ENCODE peak calls at places on chromosomes 1 and 21, in five cellular contexts. One of them, this sample, is unnamed.
A peak's percentile ranks its signal among the peaks of the same experiment; 100 is the strongest.

GRCh38 chr1:101017448-101017847 is 8.1 kb downstream of the DPH5 start:
- DNase-seq in cardiac fibroblast: no peak
- DNase-seq in CD8-positive, alpha-beta T cell: no peak
- DNase-seq in lower leg skin: no peak
- DNase-seq in tibial artery: no peak
- DNase-seq in this sample: no peak

GRCh38 chr1:119298687-119299086 is 69.9 kb upstream of the HAO2 start:
- DNase-seq in CD8-positive, alpha-beta T cell: no peak
- DNase-seq in cardiac fibroblast: peak; percentile 57
- DNase-seq in lower leg skin: no peak
- DNase-seq in tibial artery: no peak
- DNase-seq in this sample: no peak

GRCh38 chr1:69244211-69244610 is 323.5 kb upstream of the LRRC7 start:
- DNase-seq in tibial artery: no peak
- DNase-seq in cardiac fibroblast: no peak
- DNase-seq in lower leg skin: no peak
- DNase-seq in CD8-positive, alpha-beta T cell: no peak
- DNase-seq in this sample: no peak

GRCh38 chr1:70071597-70071996 is 133.8 kb downstream of the LRRC40 start:
- DNase-seq in CD8-positive, alpha-beta T cell: no peak
- DNase-seq in lower leg skin: no peak
- DNase-seq in tibial artery: no peak
- DNase-seq in cardiac fibroblast: peak; percentile 87
- DNase-seq in this sample: no peak

GRCh38 chr1:86538775-86539174 is 8.1 kb upstream of the CLCA4 start:
- DNase-seq in lower leg skin: no peak
- DNase-seq in tibial artery: no peak
- DNase-seq in cardiac fibroblast: no peak
- DNase-seq in CD8-positive, alpha-beta T cell: no peak
- DNase-seq in this sample: no peak

GRCh38 chr1:206834217-206834616 is 31.2 kb upstream of the IL20 start:
- DNase-seq in cardiac fibroblast: no peak
- DNase-seq in CD8-positive, alpha-beta T cell: no peak
- DNase-seq in tibial artery: no peak
- DNase-seq in lower leg skin: no peak
- DNase-seq in this sample: no peak

GRCh38 chr1:213070399-213070798 is 19.4 kb downstream of the RPS6KC1 start:
- DNase-seq in cardiac fibroblast: peak; percentile 84
- DNase-seq in lower leg skin: no peak
- DNase-seq in tibial artery: no peak
- DNase-seq in CD8-positive, alpha-beta T cell: no peak
- DNase-seq in this sample: no peak

GRCh38 chr1:226603030-226603960 is 54.7 kb downstream of the STUM start:
- DNase-seq in tibial artery: peak; percentile 83
- DNase-seq in cardiac fibroblast: peak; percentile 78
- DNase-seq in lower leg skin: peak; percentile 95
- DNase-seq in CD8-positive, alpha-beta T cell: no peak
- DNase-seq in this sample: no peak

GRCh38 chr1:40668769-40669525 is 3.5 kb upstream of the RIMS3 start:
- DNase-seq in CD8-positive, alpha-beta T cell: peak; percentile 79
- DNase-seq in lower leg skin: peak; percentile 96
- DNase-seq in cardiac fibroblast: peak; percentile 74
- DNase-seq in tibial artery: peak; percentile 83
- DNase-seq in this sample: peak; percentile 72

GRCh38 chr1:40711465-40712404 is 20.2 kb downstream of the NFYC start:
- DNase-seq in lower leg skin: no peak
- DNase-seq in tibial artery: no peak
- DNase-seq in CD8-positive, alpha-beta T cell: no peak
- DNase-seq in cardiac fibroblast: peak; percentile 49
- DNase-seq in this sample: no peak

GRCh38 chr1:12314328-12314903 is 84.6 kb downstream of the VPS13D start:
- DNase-seq in tibial artery: no peak
- DNase-seq in cardiac fibroblast: peak; percentile 51
- DNase-seq in lower leg skin: no peak
- DNase-seq in CD8-positive, alpha-beta T cell: no peak
- DNase-seq in this sample: no peak

GRCh38 chr1:85451236-85451830 is 13.6 kb downstream of the DDAH1 start:
- DNase-seq in CD8-positive, alpha-beta T cell: no peak
- DNase-seq in lower leg skin: no peak
- DNase-seq in tibial artery: no peak
- DNase-seq in cardiac fibroblast: no peak
- DNase-seq in this sample: no peak

GRCh38 chr1:162192763-162193162 is 123.3 kb downstream of the NOS1AP start:
- DNase-seq in tibial artery: no peak
- DNase-seq in lower leg skin: no peak
- DNase-seq in CD8-positive, alpha-beta T cell: no peak
- DNase-seq in cardiac fibroblast: no peak
- DNase-seq in this sample: no peak

GRCh38 chr1:61337037-61337436 is 254.7 kb downstream of the NFIA start:
- DNase-seq in cardiac fibroblast: peak; percentile 23
- DNase-seq in CD8-positive, alpha-beta T cell: no peak
- DNase-seq in tibial artery: no peak
- DNase-seq in lower leg skin: no peak
- DNase-seq in this sample: no peak

GRCh38 chr1:11132571-11133293 is 33.1 kb upstream of the EXOSC10 start:
- DNase-seq in tibial artery: no peak
- DNase-seq in cardiac fibroblast: no peak
- DNase-seq in CD8-positive, alpha-beta T cell: no peak
- DNase-seq in lower leg skin: no peak
- DNase-seq in this sample: no peak

GRCh38 chr1:151568626-151569088 is 28.5 kb downstream of the TUFT1 start:
- DNase-seq in cardiac fibroblast: no peak
- DNase-seq in lower leg skin: no peak
- DNase-seq in CD8-positive, alpha-beta T cell: peak; percentile 67
- DNase-seq in tibial artery: no peak
- DNase-seq in this sample: no peak

GRCh38 chr1:55800503-55800902 is 585.3 kb upstream of the USP24 start:
- DNase-seq in lower leg skin: no peak
- DNase-seq in CD8-positive, alpha-beta T cell: no peak
- DNase-seq in tibial artery: no peak
- DNase-seq in cardiac fibroblast: no peak
- DNase-seq in this sample: no peak

GRCh38 chr1:9766759-9767442 is 56.9 kb downstream of the CLSTN1 start:
- DNase-seq in lower leg skin: no peak
- DNase-seq in tibial artery: no peak
- DNase-seq in CD8-positive, alpha-beta T cell: no peak
- DNase-seq in cardiac fibroblast: peak; percentile 93
- DNase-seq in this sample: no peak

GRCh38 chr1:78340006-78340405 is 150.8 kb upstream of the PTGFR start:
- DNase-seq in cardiac fibroblast: peak; percentile 59
- DNase-seq in CD8-positive, alpha-beta T cell: no peak
- DNase-seq in tibial artery: no peak
- DNase-seq in lower leg skin: no peak
- DNase-seq in this sample: no peak

GRCh38 chr1:186167096-186167668 is 207.9 kb downstream of the TPR start:
- DNase-seq in cardiac fibroblast: no peak
- DNase-seq in CD8-positive, alpha-beta T cell: no peak
- DNase-seq in tibial artery: no peak
- DNase-seq in lower leg skin: no peak
- DNase-seq in this sample: no peak

GRCh38 chr1:43021547-43022474 is 63.1 kb upstream of the SLC2A1 start:
- DNase-seq in lower leg skin: peak; percentile 95
- DNase-seq in CD8-positive, alpha-beta T cell: no peak
- DNase-seq in cardiac fibroblast: no peak
- DNase-seq in tibial artery: no peak
- DNase-seq in this sample: no peak

GRCh38 chr1:166972827-166973226 is 2.5 kb downstream of the ILDR2 start:
- DNase-seq in cardiac fibroblast: no peak
- DNase-seq in lower leg skin: no peak
- DNase-seq in CD8-positive, alpha-beta T cell: no peak
- DNase-seq in tibial artery: no peak
- DNase-seq in this sample: no peak

GRCh38 chr21:44995257-44995941 is 55.6 kb downstream of the SLX9 start:
- DNase-seq in lower leg skin: no peak
- DNase-seq in tibial artery: peak; percentile 69
- DNase-seq in CD8-positive, alpha-beta T cell: no peak
- DNase-seq in cardiac fibroblast: no peak
- DNase-seq in this sample: no peak

GRCh38 chr1:58941471-58942289 is 157.8 kb upstream of the JUN start:
- DNase-seq in tibial artery: no peak
- DNase-seq in cardiac fibroblast: no peak
- DNase-seq in lower leg skin: no peak
- DNase-seq in CD8-positive, alpha-beta T cell: peak; percentile 44
- DNase-seq in this sample: no peak

GRCh38 chr1:23150742-23151141 is 17.9 kb downstream of the LUZP1 start:
- DNase-seq in cardiac fibroblast: no peak
- DNase-seq in CD8-positive, alpha-beta T cell: no peak
- DNase-seq in lower leg skin: no peak
- DNase-seq in tibial artery: no peak
- DNase-seq in this sample: no peak

GRCh38 chr1:221715321-221716169 is 26.3 kb downstream of the DUSP10 start:
- DNase-seq in CD8-positive, alpha-beta T cell: no peak
- DNase-seq in lower leg skin: no peak
- DNase-seq in tibial artery: no peak
- DNase-seq in cardiac fibroblast: no peak
- DNase-seq in this sample: no peak

GRCh38 chr1:217857061-217857460 is 225.9 kb downstream of the SPATA17 start:
- DNase-seq in cardiac fibroblast: peak; percentile 33
- DNase-seq in CD8-positive, alpha-beta T cell: no peak
- DNase-seq in tibial artery: no peak
- DNase-seq in lower leg skin: no peak
- DNase-seq in this sample: no peak

DNA sequence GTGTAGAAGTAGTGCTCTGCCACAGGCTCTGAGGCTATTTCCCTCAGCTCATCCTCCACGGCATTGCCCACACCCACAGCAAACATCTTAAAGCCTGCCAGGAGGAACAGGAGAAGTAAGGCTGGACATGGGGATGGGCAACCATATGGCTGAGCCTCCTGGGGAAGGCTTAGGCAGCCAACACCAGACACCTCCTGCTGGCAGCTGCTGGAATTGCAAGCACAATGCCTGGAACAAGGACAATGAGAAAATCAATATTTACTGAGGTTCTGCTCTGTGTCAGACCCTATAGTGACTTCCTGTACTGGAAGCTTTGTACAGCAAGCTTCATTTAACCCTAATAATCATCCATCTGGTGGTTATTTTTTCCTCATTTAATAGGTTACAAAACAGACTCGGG is 8.2 kb downstream of the MATN1 start:
- DNase-seq in tibial artery: no peak
- DNase-seq in cardiac fibroblast: no peak
- DNase-seq in lower leg skin: no peak
- DNase-seq in CD8-positive, alpha-beta T cell: no peak
- DNase-seq in this sample: no peak
- TF ChIP-seq CTCF in tibial artery: no peak
- TF ChIP-seq CTCF in cardiac fibroblast: peak; percentile 47
- TF ChIP-seq CTCF in lower leg skin: no peak
- TF ChIP-seq CTCF in CD8-positive, alpha-beta T cell: peak; percentile 21
- TF ChIP-seq CTCF in this sample: peak; percentile 51

GRCh38 chr1:223702735-223703667 is 9.3 kb upstream of the CAPN2 start:
- DNase-seq in tibial artery: no peak
- DNase-seq in lower leg skin: peak; percentile 72
- DNase-seq in CD8-positive, alpha-beta T cell: no peak
- DNase-seq in cardiac fibroblast: no peak
- DNase-seq in this sample: no peak

GRCh38 chr1:223700388-223700918 is 11.9 kb upstream of the CAPN2 start:
- DNase-seq in tibial artery: no peak
- DNase-seq in lower leg skin: peak; percentile 45
- DNase-seq in CD8-positive, alpha-beta T cell: no peak
- DNase-seq in cardiac fibroblast: peak; percentile 67
- DNase-seq in this sample: no peak

GRCh38 chr1:223703668-223704013 is 8.7 kb upstream of the CAPN2 start:
- DNase-seq in CD8-positive, alpha-beta T cell: no peak
- DNase-seq in lower leg skin: no peak
- DNase-seq in tibial artery: no peak
- DNase-seq in cardiac fibroblast: no peak
- DNase-seq in this sample: no peak

GRCh38 chr1:223704921-223705878 is 7.1 kb upstream of the CAPN2 start:
- DNase-seq in tibial artery: no peak
- DNase-seq in lower leg skin: no peak
- DNase-seq in cardiac fibroblast: peak; percentile 84
- DNase-seq in CD8-positive, alpha-beta T cell: no peak
- DNase-seq in this sample: no peak

DNA sequence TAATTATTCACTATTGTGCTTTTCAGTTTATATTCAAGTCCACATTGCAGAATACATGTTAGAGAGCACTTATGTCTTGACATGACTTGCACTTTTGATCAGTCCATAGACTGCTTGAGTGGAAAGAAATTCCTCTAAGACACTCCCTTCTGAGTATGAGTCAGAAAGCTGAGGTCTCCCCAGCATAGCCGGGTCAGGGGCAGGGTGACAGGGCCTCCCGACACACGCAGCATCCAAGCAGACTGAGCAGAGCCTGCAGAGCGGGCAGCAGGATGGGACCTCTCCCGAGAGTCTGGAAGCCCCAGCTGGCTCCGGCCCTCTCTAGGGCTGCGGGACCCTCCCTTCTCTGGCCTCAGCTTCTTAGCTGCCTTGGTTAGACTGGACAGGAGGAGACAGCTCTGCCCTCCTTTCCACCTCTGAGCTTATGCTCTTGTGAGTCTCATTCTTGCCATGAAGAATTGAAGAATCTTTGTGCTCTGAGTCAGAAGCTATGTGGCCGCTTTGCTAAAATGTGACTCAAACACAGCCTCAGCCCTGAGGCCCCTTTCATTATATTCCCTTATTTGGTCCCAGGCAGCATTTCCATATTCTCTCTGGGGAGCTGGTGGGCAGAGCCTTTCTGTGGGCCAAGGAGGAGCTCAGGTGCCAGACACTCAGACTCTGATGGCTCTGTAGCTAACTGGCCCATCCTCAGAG is 11.2 kb upstream of the CAPN2 start:
- DNase-seq in tibial artery: peak; percentile 84
- DNase-seq in lower leg skin: peak; percentile 85
- DNase-seq in CD8-positive, alpha-beta T cell: no peak
- DNase-seq in cardiac fibroblast: peak; percentile 92
- DNase-seq in this sample: no peak
- TF ChIP-seq CTCF in tibial artery: no peak
- TF ChIP-seq CTCF in lower leg skin: no peak
- TF ChIP-seq CTCF in CD8-positive, alpha-beta T cell: no peak
- TF ChIP-seq CTCF in cardiac fibroblast: no peak
- TF ChIP-seq CTCF in this sample: no peak

GRCh38 chr1:21490774-21491482 is 18.3 kb upstream of the ALPL start:
- DNase-seq in lower leg skin: peak; percentile 72
- DNase-seq in CD8-positive, alpha-beta T cell: no peak
- DNase-seq in tibial artery: no peak
- DNase-seq in cardiac fibroblast: peak; percentile 78
- DNase-seq in this sample: no peak
- TF ChIP-seq CTCF in lower leg skin: no peak
- TF ChIP-seq CTCF in CD8-positive, alpha-beta T cell: peak; percentile 15
- TF ChIP-seq CTCF in tibial artery: peak; percentile 21
- TF ChIP-seq CTCF in cardiac fibroblast: peak; percentile 87
- TF ChIP-seq CTCF in this sample: peak; percentile 42

GRCh38 chr1:209432443-209432825 is 151.1 kb upstream of the CAMK1G start:
- DNase-seq in CD8-positive, alpha-beta T cell: no peak
- DNase-seq in cardiac fibroblast: no peak
- DNase-seq in lower leg skin: no peak
- DNase-seq in tibial artery: no peak
- DNase-seq in this sample: no peak

GRCh38 chr1:209434631-209435217 is 148.8 kb upstream of the CAMK1G start:
- DNase-seq in lower leg skin: no peak
- DNase-seq in tibial artery: no peak
- DNase-seq in cardiac fibroblast: no peak
- DNase-seq in CD8-positive, alpha-beta T cell: no peak
- DNase-seq in this sample: no peak

GRCh38 chr1:209434066-209434465 is 149.4 kb upstream of the CAMK1G start:
- DNase-seq in tibial artery: no peak
- DNase-seq in CD8-positive, alpha-beta T cell: no peak
- DNase-seq in cardiac fibroblast: peak; percentile 34
- DNase-seq in lower leg skin: no peak
- DNase-seq in this sample: no peak

GRCh38 chr1:209433649-209434031 is 149.9 kb upstream of the CAMK1G start:
- DNase-seq in CD8-positive, alpha-beta T cell: no peak
- DNase-seq in lower leg skin: no peak
- DNase-seq in cardiac fibroblast: peak; percentile 16
- DNase-seq in tibial artery: no peak
- DNase-seq in this sample: no peak

GRCh38 chr1:209435654-209436566 is 147.6 kb upstream of the CAMK1G start:
- DNase-seq in cardiac fibroblast: peak; percentile 80
- DNase-seq in tibial artery: no peak
- DNase-seq in CD8-positive, alpha-beta T cell: no peak
- DNase-seq in lower leg skin: peak; percentile 93
- DNase-seq in this sample: peak; percentile 73
- TF ChIP-seq CTCF in cardiac fibroblast: peak; percentile 86
- TF ChIP-seq CTCF in tibial artery: peak; percentile 34
- TF ChIP-seq CTCF in CD8-positive, alpha-beta T cell: peak; percentile 37
- TF ChIP-seq CTCF in lower leg skin: no peak
- TF ChIP-seq CTCF in this sample: peak; percentile 89

This sample was measured in progenitor cell of endocrine pancreas.